ENCODE peak calls at places on chromosomes 11 and 22, in four cellular contexts. H is NT2/D1, M is left lung, D is MM.1S. E is an unnamed sample.
A peak's percentile ranks its signal among the peaks of the same experiment; 100 is the strongest.

GRCh38 chr11:17354070-17354924 is 2.7 kb downstream of the NCR3LG1 start:
- DNase-seq in H (no peak), M (peak; percentile 48), D (peak; percentile 77), E (peak; percentile 55)

GRCh38 chr11:77044356-77044755 is 10.2 kb downstream of the B3GNT6 start:
- DNase-seq in H (no peak), M (no peak), D (no peak), E (no peak)

GRCh38 chr22:19516378-19517170 is 7.6 kb downstream of the CLDN5 start:
- DNase-seq in M (no peak), H (no peak), D (no peak), E (no peak)

GRCh38 chr11:44034639-44035038 is 13.1 kb upstream of the ACCSL start:
- DNase-seq in M (no peak), H (no peak), D (no peak), E (no peak)

GRCh38 chr11:77046060-77046501 is 11.9 kb downstream of the B3GNT6 start:
- DNase-seq in H (peak; percentile 30), D (peak; percentile 67), M (no peak), E (peak; percentile 53)

GRCh38 chr11:83459802-83460201 is 173.6 kb upstream of the CCDC90B start:
- DNase-seq in D (no peak), H (no peak), M (no peak), E (no peak)

GRCh38 chr11:61963282-61964057 is 4.0 kb downstream of the FTH1 start:
- DNase-seq in D (peak; percentile 19), H (no peak), M (peak; percentile 61), E (no peak)

GRCh38 chr11:2301631-2302272 is at the start of the genes C11orf21 and TSPAN32:
- DNase-seq in M (peak; percentile 75), D (no peak), H (no peak), E (peak; percentile 45)

GRCh38 chr22:39177791-39178190 is 25.3 kb upstream of the CBX7 start:
- DNase-seq in D (no peak), M (no peak), H (no peak), E (no peak)

GRCh38 chr11:8871283-8871775 is 39.7 kb upstream of the AKIP1 start:
- DNase-seq in H (peak; percentile 32), D (no peak), M (peak; percentile 66), E (no peak)

GRCh38 chr11:121494355-121495099 is 41.8 kb upstream of the SORL1-AS1 start:
- DNase-seq in H (no peak), M (no peak), D (peak; percentile 66), E (no peak)

GRCh38 chr11:63915961-63916836 is 765 bp downstream of the RCOR2 start:
- DNase-seq in H (peak; percentile 83), D (no peak), M (no peak), E (no peak)

GRCh38 chr22:40432625-40433024 is 62.2 kb downstream of the SGSM3 start:
- DNase-seq in M (no peak), D (no peak), H (no peak), E (no peak)

GRCh38 chr11:6635082-6635932 is 16.1 kb upstream of the TPP1 start:
- DNase-seq in H (no peak), M (no peak), D (no peak), E (no peak)

GRCh38 chr11:71490731-71491390 is 36.2 kb upstream of the KRTAP5-7 start:
- DNase-seq in D (no peak), M (no peak), H (no peak), E (no peak)

GRCh38 chr22:39475902-39476301 is 19.1 kb downstream of the MGAT3 start:
- DNase-seq in M (no peak), D (no peak), H (no peak), E (no peak)

GRCh38 chr11:34380696-34381095 is 22.9 kb upstream of the ABTB2 start:
- DNase-seq in H (no peak), D (no peak), M (no peak), E (no peak)

GRCh38 chr11:2468363-2469240 is 23.8 kb downstream of the KCNQ1 start:
- DNase-seq in M (no peak), D (no peak), H (no peak), E (no peak)

GRCh38 chr11:75328426-75329277 is 22.8 kb downstream of the ARRB1 start:
- DNase-seq in H (peak; percentile 87), M (peak; percentile 85), D (no peak), E (no peak)

GRCh38 chr11:16111690-16112089 is 244.7 kb downstream of the SOX6 start:
- DNase-seq in H (no peak), M (no peak), D (no peak), E (no peak)

GRCh38 chr22:44225091-44225689 is 44.5 kb downstream of the PARVG start:
- DNase-seq in M (no peak), H (no peak), D (no peak), E (no peak)

GRCh38 chr11:123585721-123586120 is 68.7 kb downstream of the SCN3B start:
- DNase-seq in M (no peak), D (no peak), H (no peak), E (no peak)

GRCh38 chr11:105211806-105212531 is 72.4 kb upstream of the CARD18 start:
- DNase-seq in M (no peak), H (no peak), D (no peak), E (no peak)

GRCh38 chr11:27239305-27239942 is 123.6 kb downstream of the CCDC34 start:
- DNase-seq in D (no peak), H (no peak), M (no peak), E (no peak)

GRCh38 chr11:59401262-59401552 is 25.0 kb downstream of the OR5A2 start:
- DNase-seq in M (no peak), D (no peak), H (no peak), E (no peak)

GRCh38 chr11:59400461-59401261 is 25.6 kb downstream of the OR5A2 start:
- DNase-seq in M (no peak), D (no peak), H (no peak), E (no peak)

DNA sequence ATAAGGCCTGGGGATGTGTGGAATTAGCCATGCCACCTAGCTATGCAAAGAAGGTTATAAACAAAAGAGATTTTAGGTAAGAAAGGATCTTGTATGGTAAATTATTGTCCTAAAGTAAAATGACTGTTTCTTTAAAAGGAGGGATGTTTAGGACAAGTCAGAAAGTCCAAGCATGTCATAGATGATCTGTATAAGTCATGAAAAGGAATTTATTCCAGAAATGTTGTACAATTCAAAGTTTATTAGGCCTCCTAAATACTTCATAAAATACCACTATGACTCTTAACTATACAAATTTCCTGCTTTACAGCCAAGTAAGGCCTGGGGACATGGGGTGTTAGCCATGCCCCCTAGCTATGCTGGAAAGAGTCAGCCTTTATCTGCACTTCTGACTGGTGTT is 22.7 kb downstream of the OR5A2 start:
- DNase-seq in H (no peak), D (no peak), M (no peak), E (no peak)
- H3K9me3 ChIP-seq in H (peaks cover 33% of the 10 kb centered on the region), D (no peaks in the 10 kb centered on the region), M (no peaks in the 10 kb centered on the region), E (peaks cover 6% of the 10 kb centered on the region)

GRCh38 chr22:47247609-47248240 is 485.3 kb downstream of the TBC1D22A start:
- DNase-seq in D (no peak), H (no peak), M (no peak), E (no peak)

GRCh38 chr22:47248925-47249324 is 486.5 kb downstream of the TBC1D22A start:
- DNase-seq in M (no peak), D (no peak), H (no peak), E (no peak)

GRCh38 chr22:47250995-47251765 is 488.7 kb downstream of the TBC1D22A start:
- DNase-seq in D (no peak), H (no peak), M (no peak), E (no peak)

GRCh38 chr22:47251911-47252310 is 489.5 kb downstream of the TBC1D22A start:
- DNase-seq in M (no peak), D (no peak), H (no peak), E (no peak)

DNA sequence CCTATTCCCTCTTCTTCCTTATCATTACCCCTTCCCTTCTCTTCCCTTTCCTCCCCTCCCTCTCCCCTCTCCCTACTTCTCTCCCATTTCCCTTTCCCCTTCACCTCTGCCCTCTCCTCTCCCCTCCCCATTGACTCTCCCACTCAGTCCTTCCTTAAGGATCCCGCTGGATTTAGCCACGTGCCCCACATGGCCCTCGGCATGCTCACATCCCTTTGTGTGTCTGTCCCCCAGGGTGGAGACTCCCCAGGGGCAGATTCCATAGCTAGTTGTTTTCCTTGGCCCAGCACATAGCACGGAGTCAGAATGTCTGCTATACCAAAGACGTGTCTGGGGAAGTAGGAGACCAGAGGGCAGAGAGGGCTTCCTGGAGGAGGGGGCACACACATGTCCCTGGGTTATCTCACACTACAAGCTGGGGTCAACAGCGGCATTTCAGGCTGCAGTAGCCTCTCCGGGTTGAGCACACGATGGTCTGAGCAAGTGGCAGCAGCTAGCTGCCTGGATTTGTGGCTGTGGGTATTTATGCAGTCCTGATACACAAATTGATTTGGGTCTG is 487.0 kb downstream of the TBC1D22A start:
- DNase-seq in H (no peak), M (no peak), D (no peak), E (no peak)
- H3K9me3 ChIP-seq in H (no peaks in the 10 kb centered on the region), M (no peaks in the 10 kb centered on the region), D (no peaks in the 10 kb centered on the region), E (no peaks in the 10 kb centered on the region)

DNA sequence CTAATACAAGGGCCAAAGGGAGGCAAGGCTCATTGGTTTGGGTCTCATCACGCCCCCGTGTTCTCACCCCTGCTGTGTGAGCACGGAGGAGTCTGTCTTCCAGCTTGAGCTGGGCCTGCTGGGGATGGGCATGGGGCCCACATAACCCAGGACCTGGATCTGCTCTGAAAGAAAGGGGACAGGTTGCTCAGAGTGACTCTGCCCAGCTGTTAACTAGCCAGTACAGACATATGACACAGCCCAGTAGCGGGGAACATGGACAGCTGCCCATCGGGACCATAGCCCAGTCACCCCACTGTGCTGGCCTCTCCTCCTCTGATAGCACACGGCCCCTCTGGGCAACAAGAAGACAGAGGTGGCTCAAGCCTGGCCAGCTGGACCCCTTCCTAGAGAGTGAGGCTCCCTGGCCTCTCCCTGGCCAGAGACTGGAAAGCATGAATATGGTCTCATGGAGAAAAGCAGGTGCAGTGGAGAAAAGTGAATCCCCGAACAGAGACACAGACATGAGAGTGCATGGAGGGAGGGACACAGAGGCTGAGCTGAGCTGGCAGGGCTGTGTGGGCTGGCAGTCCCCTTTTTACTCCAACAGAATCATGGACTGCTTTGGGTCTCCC is 973.9 kb downstream of the BRD1 start:
- DNase-seq in M (no peak), H (no peak), D (no peak), E (no peak)
- H3K9me3 ChIP-seq in M (no peaks in the 10 kb centered on the region), H (no peaks in the 10 kb centered on the region), D (no peaks in the 10 kb centered on the region), E (no peaks in the 10 kb centered on the region)

DNA sequence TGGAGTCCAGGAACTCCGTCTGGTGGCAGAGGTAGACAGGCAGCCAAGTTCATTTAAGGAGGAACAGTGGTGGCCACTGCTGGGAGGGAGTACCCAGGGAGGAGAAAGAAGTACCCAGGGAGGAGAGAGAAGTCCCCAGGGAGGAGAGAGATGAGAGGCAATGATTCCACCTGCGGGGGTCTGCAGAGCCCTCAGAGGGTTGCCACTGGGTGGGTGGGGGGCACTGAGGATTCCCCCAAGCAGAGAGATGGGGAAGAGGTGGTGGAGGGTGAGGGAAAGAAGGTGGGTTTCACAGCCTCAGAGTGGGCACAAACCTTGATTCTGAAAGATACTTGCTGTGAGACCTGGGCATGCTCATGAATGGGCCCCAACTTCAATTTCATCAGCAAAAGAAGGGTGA is 70.1 kb upstream of the B3GAT1 start:
- DNase-seq in M (no peak), D (no peak), H (no peak), E (no peak)
- H3K9me3 ChIP-seq in M (no peaks in the 10 kb centered on the region), D (no peaks in the 10 kb centered on the region), H (no peaks in the 10 kb centered on the region), E (no peaks in the 10 kb centered on the region)

DNA sequence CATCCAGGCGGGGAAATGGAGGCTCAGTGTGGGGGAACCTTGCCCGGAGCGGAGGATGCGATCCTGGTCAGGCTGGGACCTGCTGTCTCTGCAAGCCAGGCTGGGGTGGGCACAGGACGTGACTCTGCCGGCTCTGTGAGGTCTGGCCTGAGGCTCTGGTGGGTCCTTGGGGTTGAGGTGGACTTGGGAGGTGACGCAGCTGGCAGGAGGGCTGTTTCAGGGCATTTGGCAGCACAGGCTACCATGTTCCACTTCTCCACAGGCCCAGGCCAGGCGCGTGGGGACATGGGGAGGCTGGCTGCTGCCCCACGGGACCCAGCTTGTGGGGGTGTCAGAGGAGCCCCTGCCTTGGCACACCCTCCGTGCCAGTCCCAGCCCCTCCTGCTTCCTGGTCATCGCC is 1199.7 kb downstream of the BRD1 start:
- DNase-seq in D (no peak), H (no peak), M (no peak), E (no peak)
- H3K9me3 ChIP-seq in D (no peaks in the 10 kb centered on the region), H (no peaks in the 10 kb centered on the region), M (no peaks in the 10 kb centered on the region), E (no peaks in the 10 kb centered on the region)

GRCh38 chr22:49594078-49594477 is 233.6 kb downstream of the BRD1 start:
- DNase-seq in H (no peak), D (no peak), M (peak; percentile 18), E (no peak)
- H3K9me3 ChIP-seq in H (no peaks in the 10 kb centered on the region), D (no peaks in the 10 kb centered on the region), M (no peaks in the 10 kb centered on the region), E (no peaks in the 10 kb centered on the region)

E was measured in T-helper 17 cell.